ENCODE peak calls at places on chromosomes 5 and 9, in seven cellular contexts. A is stomach; Q is glutamatergic neuron; W is stimulated activated CD4-positive, alpha-beta T cell treated with anti-CD3 and anti-CD28 coated beads, Interleukin-4, amount 100 ng/mL, for 48 hours; X is NCI-H1436; M is caudate nucleus; H is T-helper 2 cell. O is an unnamed sample.

GRCh38 chr5:133245191-133246052 is 193.6 kb downstream of the HSPA4 start:
- DNase-seq in A (no peak), Q (no peak), W (peak; percentile 28), X (peak; percentile 82), M (no peak), H (no peak), O (no peak)

GRCh38 chr9:33942471-33943083 is 106.1 kb downstream of the UBAP2 start:
- DNase-seq in A (no peak), Q (no peak), W (no peak), X (no peak), M (no peak), H (no peak), O (no peak)

GRCh38 chr9:127684576-127684975 is 22.2 kb upstream of the CFAP157 start:
- DNase-seq in A (no peak), Q (no peak), W (no peak), X (no peak), M (no peak), H (no peak), O (no peak)

GRCh38 chr5:75567710-75568109 is 43.5 kb upstream of the ANKDD1B start:
- DNase-seq in A (no peak), Q (no peak), W (no peak), X (no peak), M (no peak), H (no peak), O (no peak)

GRCh38 chr9:111095423-111095822 is 57.2 kb upstream of the LPAR1 start:
- DNase-seq in A (no peak), Q (no peak), W (no peak), X (no peak), M (no peak), H (no peak), O (no peak)

GRCh38 chr9:96318921-96319560 is 17.1 kb upstream of the HSD17B3 start:
- DNase-seq in A (no peak), Q (no peak), W (no peak), X (no peak), M (no peak), H (no peak), O (no peak)

GRCh38 chr9:4691794-4692193 is 12.4 kb downstream of the CDC37L1 start:
- DNase-seq in A (no peak), Q (no peak), W (no peak), X (no peak), M (no peak), H (no peak), O (no peak)

GRCh38 chr9:117763314-117763713 is 59.1 kb downstream of the TLR4 start:
- DNase-seq in A (no peak), Q (no peak), W (no peak), X (no peak), M (peak; percentile 67), H (no peak), O (no peak)

GRCh38 chr5:68849906-68850305 is 243.9 kb upstream of the SLC30A5 start:
- DNase-seq in A (no peak), Q (no peak), W (no peak), X (no peak), M (no peak), H (no peak), O (no peak)

GRCh38 chr5:9212605-9213004 is 333.3 kb downstream of the SEMA5A start:
- DNase-seq in A (no peak), Q (no peak), W (no peak), X (no peak), M (no peak), H (no peak), O (no peak)

GRCh38 chr5:92800360-92800759 is 780.7 kb downstream of the NR2F1-AS1 start:
- DNase-seq in A (no peak), Q (no peak), W (no peak), X (peak; percentile 34), M (no peak), H (no peak), O (no peak)

GRCh38 chr5:150676578-150676977 is 15.5 kb downstream of the MYOZ3 start:
- DNase-seq in A (no peak), Q (no peak), W (no peak), X (no peak), M (no peak), H (no peak), O (no peak)

GRCh38 chr9:89215342-89215741 is 36.7 kb upstream of the SHC3 start:
- DNase-seq in A (no peak), Q (no peak), W (no peak), X (no peak), M (no peak), H (no peak), O (no peak)

GRCh38 chr5:135312255-135312935 is 86.6 kb downstream of the MACROH2A1 start:
- DNase-seq in A (no peak), Q (no peak), W (no peak), X (no peak), M (no peak), H (no peak), O (no peak)

GRCh38 chr5:147578228-147579024 is 68.6 kb upstream of the DPYSL3 start:
- DNase-seq in A (no peak), Q (no peak), W (no peak), X (peak; percentile 44), M (no peak), H (no peak), O (no peak)

GRCh38 chr5:102670224-102670836 is 84.8 kb upstream of the PAM start:
- DNase-seq in A (no peak), Q (peak; percentile 45), W (no peak), X (no peak), M (no peak), H (no peak), O (no peak)

GRCh38 chr5:11777096-11777495 is 127.2 kb downstream of the CTNND2 start:
- DNase-seq in A (no peak), Q (no peak), W (no peak), X (no peak), M (no peak), H (no peak), O (no peak)

GRCh38 chr9:109968332-109968657 is 188.3 kb downstream of the PALM2AKAP2 start:
- DNase-seq in A (no peak), Q (no peak), W (no peak), X (no peak), M (no peak), H (no peak), O (no peak)

GRCh38 chr5:36606437-36607113 is at the start of gene SLC1A3:
- DNase-seq in A (peak; percentile 46), Q (peak; percentile 25), W (peak; percentile 36), X (no peak), M (peak; percentile 76), H (no peak), O (peak; percentile 47)

GRCh38 chr5:117829646-117830045 is 1158.7 kb downstream of the DTWD2 start:
- DNase-seq in A (no peak), Q (peak; percentile 59), W (no peak), X (no peak), M (no peak), H (no peak), O (no peak)

GRCh38 chr9:36946653-36947052 is 87.4 kb downstream of the PAX5 start:
- DNase-seq in A (no peak), Q (no peak), W (no peak), X (no peak), M (no peak), H (no peak), O (no peak)

GRCh38 chr9:87547665-87548064 is 50.0 kb downstream of the DAPK1 start:
- DNase-seq in A (peak; percentile 66), Q (peak; percentile 56), W (no peak), X (no peak), M (no peak), H (no peak), O (peak; percentile 70)

GRCh38 chr5:52560366-52560765 is 227.3 kb upstream of the ITGA1 start:
- DNase-seq in A (no peak), Q (no peak), W (no peak), X (peak; percentile 78), M (no peak), H (no peak), O (no peak)

GRCh38 chr9:133351908-133352634 is 4.1 kb downstream of the RPL7A start:
- DNase-seq in A (no peak), Q (peak; percentile 48), W (no peak), X (no peak), M (no peak), H (no peak), O (peak; percentile 39)

GRCh38 chr9:77374266-77374665 is 196.9 kb downstream of the VPS13A start:
- DNase-seq in A (no peak), Q (no peak), W (no peak), X (no peak), M (no peak), H (no peak), O (no peak)

GRCh38 chr9:130304141-130304540 is 38.6 kb downstream of the HMCN2 start:
- DNase-seq in A (no peak), Q (no peak), W (no peak), X (no peak), M (no peak), H (no peak), O (no peak)

O was measured in mucosa of gallbladder.